ENCODE peak calls at places on chromosome 4, in eight cellular contexts. O, H, E, U, R, J, X and K are unnamed samples.

GRCh38 chr4:5822617-5823016 is 70.3 kb downstream of the CRMP1 start:
- DNase-seq in O (no peak), H (no peak), E (no peak), U (no peak), R (no peak), J (no peak), X (no peak), K (no peak)

GRCh38 chr4:26441110-26441509 is 49.2 kb downstream of the CCKAR start:
- DNase-seq in O (no peak), H (peak), E (no peak), U (no peak), R (no peak), J (no peak), X (peak), K (no peak)

GRCh38 chr4:76232681-76233080 is 18.8 kb upstream of the FAM47E start:
- DNase-seq in O (no peak), H (peak), E (no peak), U (no peak), R (no peak), J (no peak), X (peak), K (no peak)

GRCh38 chr4:83125738-83126141 is 11.2 kb upstream of the PLAC8 start:
- DNase-seq in O (no peak), H (no peak), E (no peak), U (no peak), R (no peak), J (no peak), X (no peak), K (peak)

GRCh38 chr4:70203601-70204000 is 8.1 kb downstream of the ODAM start:
- DNase-seq in O (no peak), H (no peak), E (no peak), U (no peak), R (no peak), J (no peak), X (no peak), K (no peak)

GRCh38 chr4:70589785-70590184 is 2.3 kb upstream of the AMBN start:
- DNase-seq in O (no peak), H (no peak), E (no peak), U (no peak), R (no peak), J (no peak), X (no peak), K (no peak)

GRCh38 chr4:123034023-123034422 is 111.6 kb upstream of the NUDT6 start:
- DNase-seq in O (no peak), H (no peak), E (no peak), U (no peak), R (no peak), J (no peak), X (no peak), K (no peak)

GRCh38 chr4:143287571-143287923 is 49.1 kb upstream of the GAB1 start:
- DNase-seq in O (peak), H (no peak), E (no peak), U (no peak), R (no peak), J (no peak), X (no peak), K (no peak)

GRCh38 chr4:83358410-83358809 is 23.8 kb upstream of the HPSE start:
- DNase-seq in O (no peak), H (peak), E (no peak), U (no peak), R (no peak), J (no peak), X (peak), K (no peak)

GRCh38 chr4:9938933-9939332 is 82.4 kb downstream of the SLC2A9 start:
- DNase-seq in O (no peak), H (no peak), E (no peak), U (no peak), R (peak), J (no peak), X (no peak), K (no peak)

GRCh38 chr4:66837496-66837895 is 707.8 kb downstream of the CENPC start:
- DNase-seq in O (no peak), H (no peak), E (no peak), U (no peak), R (no peak), J (no peak), X (no peak), K (no peak)

GRCh38 chr4:141571368-141571767 is 65.0 kb upstream of the IL15 start:
- DNase-seq in O (no peak), H (peak), E (no peak), U (no peak), R (no peak), J (no peak), X (peak), K (no peak)

GRCh38 chr4:29467044-29467717 is 1253.0 kb upstream of the PCDH7 start:
- DNase-seq in O (no peak), H (no peak), E (no peak), U (no peak), R (no peak), J (no peak), X (no peak), K (no peak)

GRCh38 chr4:6546091-6546490 is 28.9 kb upstream of the MAN2B2 start:
- DNase-seq in O (no peak), H (no peak), E (no peak), U (no peak), R (no peak), J (no peak), X (no peak), K (no peak)

GRCh38 chr4:103400405-103400804 is 202.3 kb upstream of the CENPE start:
- DNase-seq in O (no peak), H (no peak), E (no peak), U (no peak), R (no peak), J (no peak), X (peak), K (no peak)

GRCh38 chr4:105107105-105107856 is 39.4 kb upstream of the TET2 start:
- DNase-seq in O (no peak), H (no peak), E (no peak), U (no peak), R (no peak), J (no peak), X (no peak), K (no peak)

GRCh38 chr4:3243066-3243775 is 5.7 kb upstream of the MSANTD1 start:
- DNase-seq in O (no peak), H (no peak), E (no peak), U (no peak), R (no peak), J (no peak), X (no peak), K (no peak)

GRCh38 chr4:4446434-4446833 is 59.5 kb downstream of the NSG1 start:
- DNase-seq in O (no peak), H (no peak), E (no peak), U (no peak), R (no peak), J (no peak), X (no peak), K (no peak)

GRCh38 chr4:104138154-104138553 is 356.5 kb downstream of the CXXC4 start:
- DNase-seq in O (no peak), H (no peak), E (no peak), U (no peak), R (no peak), J (no peak), X (no peak), K (no peak)

GRCh38 chr4:5383191-5383980 is 325.0 kb downstream of the EVC2 start:
- DNase-seq in O (no peak), H (no peak), E (no peak), U (no peak), R (no peak), J (no peak), X (no peak), K (no peak)

GRCh38 chr4:53601251-53601764 is 10.0 kb upstream of the LNX1 start:
- DNase-seq in O (peak), H (no peak), E (no peak), U (peak), R (no peak), J (no peak), X (no peak), K (no peak)

GRCh38 chr4:95061220-95061619 is 303.5 kb downstream of the BMPR1B start:
- DNase-seq in O (no peak), H (no peak), E (no peak), U (no peak), R (no peak), J (no peak), X (peak), K (no peak)

GRCh38 chr4:171644430-171645057 is 168.7 kb upstream of the GALNTL6 start:
- DNase-seq in O (no peak), H (no peak), E (no peak), U (peak), R (no peak), J (no peak), X (no peak), K (no peak)

GRCh38 chr4:98232202-98232601 is 29.0 kb upstream of the RAP1GDS1 start:
- DNase-seq in O (no peak), H (peak), E (no peak), U (no peak), R (no peak), J (no peak), X (peak), K (no peak)

GRCh38 chr4:113837397-113837796 is 75.9 kb upstream of the CAMK2D start:
- DNase-seq in O (no peak), H (peak), E (no peak), U (no peak), R (no peak), J (no peak), X (peak), K (no peak)

GRCh38 chr4:95572304-95572991 is 23.7 kb upstream of the UNC5C start:
- DNase-seq in O (no peak), H (peak), E (no peak), U (peak), R (no peak), J (peak), X (no peak), K (no peak)

GRCh38 chr4:81084029-81084428 is 53.5 kb downstream of the BMP3 start:
- DNase-seq in O (peak), H (peak), E (no peak), U (no peak), R (no peak), J (no peak), X (peak), K (no peak)
- TF ChIP-seq CTCF in O (peak), H (peak), E (no peak), U (no peak), R (no peak), J (no peak), X (peak), K (no peak)

GRCh38 chr4:646460-646859 is 21.1 kb downstream of the PDE6B start:
- DNase-seq in O (no peak), H (no peak), E (peak), U (peak), R (no peak), J (no peak), X (no peak), K (no peak)
- TF ChIP-seq CTCF in O (no peak), H (no peak), E (no peak), U (no peak), R (no peak), J (no peak), X (no peak), K (no peak)

DNA sequence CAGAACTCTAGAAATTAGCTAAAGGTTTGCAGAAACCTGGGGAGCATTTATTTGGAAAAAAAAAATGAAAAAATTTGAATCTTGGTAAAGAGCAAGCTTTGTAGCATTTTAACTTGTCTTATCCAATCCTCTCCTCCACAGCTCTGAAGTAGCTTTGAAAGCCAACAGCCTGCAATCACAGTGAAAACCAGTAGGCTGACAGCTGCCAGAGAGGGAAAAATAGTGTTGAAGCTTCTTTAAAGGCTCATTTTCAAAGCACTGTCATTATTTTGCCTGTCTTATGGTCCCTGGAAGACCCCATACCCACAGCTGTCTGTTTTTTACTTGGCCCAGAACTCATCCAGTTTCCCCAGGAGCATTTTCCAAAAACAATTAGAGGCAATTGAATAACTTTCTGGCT is 230.8 kb upstream of the EDNRA start:
- DNase-seq in O (no peak), H (no peak), E (no peak), U (no peak), R (no peak), J (no peak), X (no peak), K (no peak)
- TF ChIP-seq CTCF in O (no peak), H (no peak), E (no peak), U (no peak), R (no peak), J (no peak), X (no peak), K (no peak)

DNA sequence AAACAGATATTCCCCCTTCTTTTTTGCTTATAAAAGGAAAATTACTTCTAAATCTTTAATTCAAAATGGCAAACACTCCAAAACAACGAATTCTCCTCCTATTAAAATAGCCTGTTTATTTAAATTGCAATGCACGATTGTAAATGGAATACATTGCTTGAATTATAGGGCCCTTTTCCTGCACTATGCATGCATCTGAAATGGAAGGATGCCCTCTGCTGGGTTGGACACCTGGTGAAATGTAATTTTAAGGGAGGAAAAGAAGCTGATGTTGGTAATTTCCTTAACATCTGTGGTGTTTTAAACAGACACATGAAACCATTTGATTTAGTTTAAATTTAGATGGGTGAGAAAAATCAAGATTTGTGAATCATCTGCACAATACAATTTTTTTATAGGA is 72.8 kb downstream of the GRXCR1 start:
- DNase-seq in O (no peak), H (no peak), E (no peak), U (no peak), R (no peak), J (no peak), X (no peak), K (no peak)
- TF ChIP-seq CTCF in O (no peak), H (no peak), E (no peak), U (no peak), R (no peak), J (no peak), X (no peak), K (no peak)

GRCh38 chr4:150668824-150669223 is 86.9 kb downstream of the MAB21L2 start:
- DNase-seq in O (no peak), H (no peak), E (no peak), U (no peak), R (no peak), J (no peak), X (no peak), K (no peak)
- TF ChIP-seq CTCF in O (peak), H (no peak), E (no peak), U (no peak), R (no peak), J (no peak), X (no peak), K (no peak)

GRCh38 chr4:88793473-88793872 is 95.8 kb upstream of the NAP1L5 start:
- DNase-seq in O (no peak), H (no peak), E (no peak), U (no peak), R (no peak), J (no peak), X (no peak), K (no peak)

GRCh38 chr4:88792821-88793220 is 95.2 kb upstream of the NAP1L5 start:
- DNase-seq in O (no peak), H (no peak), E (no peak), U (no peak), R (no peak), J (no peak), X (peak), K (no peak)

GRCh38 chr4:88794087-88794486 is 96.5 kb upstream of the NAP1L5 start:
- DNase-seq in O (no peak), H (no peak), E (no peak), U (no peak), R (no peak), J (no peak), X (no peak), K (no peak)

GRCh38 chr4:88792268-88792781 is 94.7 kb upstream of the NAP1L5 start:
- DNase-seq in O (peak), H (peak), E (no peak), U (no peak), R (no peak), J (no peak), X (peak), K (no peak)

GRCh38 chr4:88791274-88791673 is 93.6 kb upstream of the NAP1L5 start:
- DNase-seq in O (no peak), H (peak), E (no peak), U (no peak), R (no peak), J (no peak), X (peak), K (no peak)
- TF ChIP-seq CTCF in O (no peak), H (no peak), E (no peak), U (no peak), R (no peak), J (no peak), X (peak), K (no peak)

DNA sequence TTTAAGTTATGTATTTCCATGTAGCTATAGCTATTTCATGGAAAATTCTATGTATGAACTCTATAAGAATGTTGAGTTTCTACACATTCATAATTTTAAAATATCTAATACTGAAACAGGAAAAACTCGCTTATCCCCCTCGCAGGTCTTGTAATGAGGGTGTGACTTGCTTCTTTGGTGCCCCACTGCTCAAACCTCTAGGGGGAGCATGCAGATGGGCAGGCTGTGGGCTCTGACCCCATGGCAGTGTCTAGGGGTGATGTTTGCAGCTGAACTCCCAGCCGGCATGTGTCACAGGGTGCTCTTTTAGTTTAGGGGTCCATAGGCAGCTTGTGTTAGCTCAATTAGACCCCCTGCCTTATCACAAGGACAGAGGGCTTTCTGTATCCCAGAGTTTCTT is 1825.7 kb upstream of the ADGRL3 start:
- DNase-seq in O (no peak), H (no peak), E (no peak), U (no peak), R (no peak), J (no peak), X (no peak), K (no peak)
- TF ChIP-seq CTCF in O (no peak), H (no peak), E (no peak), U (no peak), R (no peak), J (no peak), X (no peak), K (no peak)

GRCh38 chr4:109875106-109875505 is 27.2 kb downstream of the LRIT3 start:
- DNase-seq in O (no peak), H (no peak), E (no peak), U (no peak), R (no peak), J (no peak), X (no peak), K (no peak)

GRCh38 chr4:109879081-109879480 is 31.2 kb downstream of the LRIT3 start:
- DNase-seq in O (no peak), H (no peak), E (no peak), U (no peak), R (no peak), J (no peak), X (no peak), K (no peak)

GRCh38 chr4:109876634-109877265 is 28.8 kb downstream of the LRIT3 start:
- DNase-seq in O (no peak), H (no peak), E (no peak), U (no peak), R (no peak), J (no peak), X (no peak), K (no peak)

GRCh38 chr4:109878355-109878754 is 30.4 kb downstream of the LRIT3 start:
- DNase-seq in O (no peak), H (no peak), E (no peak), U (no peak), R (no peak), J (no peak), X (no peak), K (no peak)

DNA sequence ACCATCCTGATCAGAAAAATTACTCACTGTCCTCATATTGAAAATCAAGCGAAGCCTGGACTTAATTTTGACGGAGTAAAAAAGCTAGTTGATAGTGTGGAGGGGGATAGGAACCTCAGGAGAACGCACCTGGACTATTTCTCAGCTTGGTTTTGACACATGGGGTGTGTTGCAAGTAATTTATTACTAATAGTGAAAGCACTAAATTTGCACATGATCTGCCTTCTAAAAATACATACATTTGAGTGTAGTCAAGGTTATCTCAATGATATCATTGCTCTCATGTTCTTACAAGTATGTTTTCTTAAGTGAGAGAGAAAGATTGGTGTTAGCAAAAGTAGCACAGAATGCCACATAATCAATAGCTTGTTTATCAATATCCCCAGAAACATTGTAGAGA is 29.5 kb downstream of the LRIT3 start:
- DNase-seq in O (no peak), H (no peak), E (no peak), U (no peak), R (no peak), J (no peak), X (no peak), K (no peak)
- TF ChIP-seq CTCF in O (no peak), H (no peak), E (no peak), U (no peak), R (no peak), J (no peak), X (no peak), K (no peak)

GRCh38 chr4:154082760-154083530 is 294.1 kb upstream of the SFRP2 start:
- DNase-seq in O (peak), H (no peak), E (no peak), U (no peak), R (no peak), J (no peak), X (peak), K (no peak)
- TF ChIP-seq CTCF in O (peak), H (no peak), E (no peak), U (no peak), R (peak), J (peak), X (peak), K (no peak)